ENCODE peak calls at places on chromosomes 5 and 9, in eight cellular contexts. M is lower leg skin, S is ELR, O is globus pallidus, P is NCI-H2171 treated with DMSO at 0.1 percent for 48 hours, L is HTR-8/SVneo, I is D721Med, R is mammary epithelial cell. A is an unnamed sample.

GRCh38 chr9:69145148-69145547 is 28.9 kb upstream of the TJP2 start:
- DNase-seq in I (no peak), L (no peak), O (no peak), R (no peak), P (no peak), M (no peak), S (no peak), A (no peak)

GRCh38 chr5:167708449-167708848 is 583.0 kb upstream of the WWC1 start:
- DNase-seq in O (no peak), P (no peak), I (no peak), S (no peak), R (no peak), L (no peak), M (no peak), A (no peak)

GRCh38 chr5:137344021-137344420 is 155.1 kb downstream of the SPOCK1 start:
- DNase-seq in S (no peak), M (no peak), I (no peak), L (no peak), P (no peak), O (no peak), R (no peak), A (peak)

GRCh38 chr9:99866398-99866797 is 40.1 kb upstream of the STX17 start:
- DNase-seq in O (no peak), P (no peak), M (no peak), S (no peak), I (no peak), L (no peak), R (no peak), A (no peak)

GRCh38 chr5:2960309-2960708 is 208.8 kb upstream of the IRX2 start:
- DNase-seq in R (no peak), S (no peak), P (peak), O (no peak), I (no peak), M (no peak), L (no peak), A (no peak)

GRCh38 chr5:140224658-140225057 is 49.7 kb downstream of the CYSTM1 start:
- DNase-seq in R (peak), O (no peak), L (no peak), S (peak), P (no peak), M (no peak), I (no peak), A (no peak)

GRCh38 chr5:181173027-181173419 is 25.6 kb downstream of the OR2V2 start:
- DNase-seq in L (no peak), M (no peak), I (no peak), P (no peak), R (no peak), O (no peak), S (no peak), A (no peak)

GRCh38 chr5:132674671-132675506 is 1.1 kb downstream of the IL4 start:
- DNase-seq in P (no peak), L (peak), I (no peak), S (peak), R (peak), O (no peak), M (no peak), A (no peak)

GRCh38 chr5:141483842-141484241 is 988 bp upstream of the PCDHGC4 start:
- DNase-seq in R (no peak), P (no peak), M (no peak), I (no peak), S (no peak), L (no peak), O (no peak), A (no peak)

GRCh38 chr9:96344458-96345180 is 38.9 kb downstream of the SLC35D2 start:
- DNase-seq in O (peak), L (peak), P (peak), M (peak), S (peak), I (peak), R (peak), A (no peak)

GRCh38 chr5:172417983-172418630 is 36.2 kb downstream of the SH3PXD2B start:
- DNase-seq in M (peak), O (peak), R (peak), S (peak), I (no peak), P (peak), L (no peak), A (peak)

GRCh38 chr9:128587453-128587852 is 35.1 kb downstream of the SPTAN1 start:
- DNase-seq in S (no peak), L (no peak), M (no peak), O (no peak), P (no peak), I (no peak), R (no peak), A (no peak)

GRCh38 chr9:5587024-5587423 is 41.9 kb upstream of the RIC1 start:
- DNase-seq in S (peak), L (no peak), P (no peak), M (no peak), I (no peak), R (peak), O (no peak), A (no peak)